ENCODE peak calls at places on chromosomes 3 and 15, in ten cellular contexts. Z is RWPE1, P is fibroblast of lung, H is endothelial cell, L is transverse colon, G is PC-9, K is progenitor cell of endocrine pancreas, Q is mesothelial cell of epicardium, I is AG10803, M is GM06990. R is an unnamed sample.

GRCh38 chr15:51311510-51311909 is 26.9 kb downstream of the CYP19A1 start:
- DNase-seq in Z (no peak), P (no peak), H (no peak), L (no peak), G (no peak), K (no peak), Q (no peak), I (no peak), M (no peak), R (no peak)

GRCh38 chr3:99396651-99397050 is 241.7 kb upstream of the COL8A1 start:
- DNase-seq in Z (no peak), P (peak; percentile 57), H (no peak), L (no peak), G (no peak), K (no peak), Q (no peak), I (peak; percentile 78), M (no peak), R (no peak)

GRCh38 chr3:8757551-8758518 is 11.6 kb downstream of the OXTR start:
- DNase-seq in Z (peak; percentile 50), P (peak; percentile 96), H (no peak), L (no peak), G (no peak), K (no peak), Q (no peak), I (peak; percentile 95), M (no peak), R (peak; percentile 80)

GRCh38 chr15:88218557-88219214 is 37.9 kb downstream of the NTRK3 start:
- DNase-seq in Z (no peak), P (no peak), H (no peak), L (no peak), G (no peak), K (no peak), Q (no peak), I (peak; percentile 15), M (no peak), R (no peak)

GRCh38 chr15:60301024-60301423 is 96.8 kb downstream of the ANXA2 start:
- DNase-seq in Z (peak; percentile 19), P (no peak), H (no peak), L (no peak), G (no peak), K (no peak), Q (no peak), I (no peak), M (no peak), R (no peak)

GRCh38 chr15:65857718-65858402 is 11.4 kb upstream of the RAB11A start:
- DNase-seq in Z (no peak), P (no peak), H (no peak), L (no peak), G (no peak), K (no peak), Q (no peak), I (no peak), M (no peak), R (no peak)

GRCh38 chr3:29922990-29923746 is 642.3 kb downstream of the RBMS3 start:
- DNase-seq in Z (peak; percentile 2), P (peak; percentile 92), H (peak; percentile 41), L (peak; percentile 7), G (peak; percentile 22), K (no peak), Q (no peak), I (peak; percentile 91), M (no peak), R (peak; percentile 44)

GRCh38 chr3:41199866-41200668 is 762 bp downstream of the CTNNB1 start:
- DNase-seq in Z (peak; percentile 16), P (peak; percentile 22), H (no peak), L (peak; percentile 44), G (peak; percentile 17), K (no peak), Q (no peak), I (peak; percentile 9), M (no peak), R (peak; percentile 34)

GRCh38 chr3:156448300-156448699 is 106.6 kb downstream of the SSR3 start:
- DNase-seq in Z (peak; percentile 14), P (peak; percentile 29), H (peak; percentile 34), L (no peak), G (no peak), K (no peak), Q (no peak), I (peak; percentile 26), M (no peak), R (peak; percentile 47)

GRCh38 chr3:142947799-142948575 is 15.5 kb downstream of the PAQR9 start:
- DNase-seq in Z (peak; percentile 19), P (peak; percentile 46), H (no peak), L (no peak), G (peak; percentile 35), K (no peak), Q (no peak), I (no peak), M (no peak), R (peak; percentile 50)

GRCh38 chr3:190017575-190018288 is 103.0 kb downstream of the P3H2 start:
- DNase-seq in Z (peak; percentile 36), P (peak; percentile 80), H (no peak), L (peak; percentile 57), G (peak; percentile 55), K (no peak), Q (no peak), I (peak; percentile 81), M (peak; percentile 73), R (peak; percentile 78)

GRCh38 chr3:51955893-51956770 is 951 bp downstream of the GPR62 start:
- DNase-seq in Z (peak; percentile 43), P (peak; percentile 69), H (peak; percentile 62), L (peak; percentile 52), G (peak; percentile 63), K (peak; percentile 51), Q (no peak), I (no peak), M (no peak), R (no peak)
- TF ChIP-seq CTCF in Z (peak; percentile 78), P (peak; percentile 23), H (peak; percentile 38), L (peak; percentile 36), G (peak; percentile 56), K (peak; percentile 57), Q (peak; percentile 53), I (peak; percentile 36), M (peak; percentile 24), R (no peak)

DNA sequence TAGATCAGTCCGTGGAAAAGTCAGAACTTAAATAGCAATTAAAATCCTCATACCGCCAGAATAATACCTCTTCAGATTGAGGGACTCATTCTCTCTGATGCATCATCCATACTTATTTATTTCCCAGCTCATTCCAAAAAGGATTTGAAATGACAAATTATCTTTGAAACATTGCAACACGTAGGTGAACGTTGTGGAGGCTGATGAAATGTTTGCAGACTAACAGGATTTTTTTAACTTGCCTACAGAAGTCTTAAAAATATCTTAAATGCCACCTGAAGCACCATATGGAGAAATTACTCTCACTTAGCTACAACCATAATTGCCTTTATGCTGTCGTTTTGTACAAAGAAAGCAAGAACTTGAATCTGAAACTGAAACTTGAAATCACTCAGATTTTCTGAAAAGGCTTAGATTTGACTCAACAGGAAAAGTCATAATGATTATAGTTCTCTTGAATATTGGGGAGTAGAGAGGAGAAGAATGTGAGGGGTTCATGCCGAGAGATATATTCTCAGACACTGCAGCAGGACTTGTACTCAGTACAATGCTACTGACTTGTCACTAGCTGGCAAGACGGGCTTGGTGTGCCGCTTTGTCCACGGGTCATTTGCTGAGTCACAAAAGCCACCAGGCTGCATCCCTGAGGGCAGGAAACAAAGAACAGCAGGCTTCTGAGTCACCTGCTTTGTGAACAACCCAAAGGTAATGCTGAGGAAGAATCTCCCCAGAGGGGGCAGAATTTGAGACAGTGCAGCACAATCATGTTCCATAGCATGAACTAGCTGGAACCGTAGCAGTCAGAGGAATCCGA is 7.1 kb upstream of the FMN1 start:
- DNase-seq in Z (peak; percentile 67), P (peak; percentile 64), H (peak; percentile 8), L (peak; percentile 66), G (peak; percentile 89), K (peak; percentile 13), Q (no peak), I (peak; percentile 12), M (peak; percentile 77), R (peak; percentile 84)
- TF ChIP-seq CTCF in Z (no peak), P (no peak), H (no peak), L (peak; percentile 4), G (peak; percentile 58), K (peak; percentile 44), Q (no peak), I (no peak), M (peak; percentile 31), R (peak; percentile 36)

GRCh38 chr3:114214542-114215341 is 22.6 kb downstream of the ZNF80 start:
- DNase-seq in Z (no peak), P (no peak), H (no peak), L (no peak), G (no peak), K (no peak), Q (no peak), I (no peak), M (peak; percentile 30), R (no peak)

GRCh38 chr3:114212646-114213045 is 24.7 kb downstream of the ZNF80 start:
- DNase-seq in Z (no peak), P (no peak), H (no peak), L (no peak), G (no peak), K (no peak), Q (no peak), I (no peak), M (no peak), R (no peak)

GRCh38 chr3:114216186-114216970 is 21.0 kb downstream of the ZNF80 start:
- DNase-seq in Z (no peak), P (peak; percentile 79), H (no peak), L (no peak), G (no peak), K (no peak), Q (no peak), I (peak; percentile 15), M (no peak), R (no peak)

GRCh38 chr3:114213262-114213668 is 24.1 kb downstream of the ZNF80 start:
- DNase-seq in Z (no peak), P (peak; percentile 62), H (no peak), L (no peak), G (no peak), K (no peak), Q (no peak), I (peak; percentile 68), M (no peak), R (no peak)

DNA sequence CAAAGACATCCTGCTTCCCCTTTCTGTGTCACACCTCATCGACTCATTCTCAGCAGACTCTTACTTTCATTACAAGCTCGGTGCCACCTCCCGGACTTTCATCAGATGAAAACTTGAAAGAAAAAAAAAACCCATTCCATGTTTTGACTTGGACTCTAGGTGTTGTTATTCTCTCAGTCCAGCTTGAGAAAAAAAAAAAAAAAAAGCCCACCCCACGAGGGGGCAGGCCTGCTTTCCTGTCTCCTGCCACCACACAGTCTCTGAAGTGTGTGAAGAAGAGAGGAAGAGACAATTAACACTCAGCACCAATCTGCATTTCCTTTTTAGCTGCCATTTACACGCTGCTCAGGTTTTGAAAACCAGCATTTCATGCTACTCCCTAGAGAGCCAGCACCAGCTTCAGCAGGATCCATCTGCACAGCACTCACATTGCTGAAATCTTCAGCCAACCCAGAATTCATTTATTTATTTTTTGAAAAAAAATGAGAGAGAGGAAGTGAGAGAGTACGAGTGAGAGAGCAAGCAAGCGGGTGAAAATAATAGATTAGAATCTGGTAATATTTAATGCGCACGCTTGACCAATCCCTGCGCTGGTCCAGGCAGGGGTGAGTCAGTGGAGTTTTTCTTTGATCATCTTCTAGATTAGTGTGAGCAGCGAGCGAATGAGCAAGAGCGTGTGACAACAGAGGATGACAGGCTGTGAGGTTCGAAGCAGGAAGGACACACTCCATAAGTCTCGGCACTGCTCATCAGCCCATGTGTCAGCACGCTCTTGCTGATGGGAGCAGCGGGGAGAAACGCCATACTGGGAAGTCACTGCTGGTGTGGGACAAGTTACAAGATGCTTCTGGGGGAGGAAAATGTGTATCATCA is 23.5 kb downstream of the ZNF80 start:
- DNase-seq in Z (peak; percentile 11), P (peak; percentile 82), H (no peak), L (peak; percentile 19), G (peak; percentile 5), K (no peak), Q (no peak), I (peak; percentile 68), M (peak; percentile 80), R (no peak)
- TF ChIP-seq CTCF in Z (no peak), P (no peak), H (no peak), L (no peak), G (no peak), K (no peak), Q (no peak), I (peak; percentile 9), M (peak; percentile 20), R (no peak)

GRCh38 chr3:166052440-166052839 is 215.2 kb upstream of the BCHE start:
- DNase-seq in Z (no peak), P (no peak), H (no peak), L (no peak), G (no peak), K (no peak), Q (no peak), I (no peak), M (no peak), R (no peak)
- TF ChIP-seq CTCF in Z (no peak), P (no peak), H (no peak), L (no peak), G (no peak), K (peak; percentile 8), Q (no peak), I (no peak), M (no peak), R (no peak)

R was measured in MCF 10A.